ENCODE peak calls at places on chromosome 19, in seven cellular contexts. N, W, V, Y, T, Z and C are unnamed samples.

GRCh38 chr19:19381007-19381926 is 24.2 kb upstream of the GATAD2A start:
- DNase-seq in N (peak), Y (peak), Z (no peak), W (no peak), V (peak), T (no peak), C (no peak)

GRCh38 chr19:1399079-1399478 is 2.3 kb downstream of the GAMT start:
- DNase-seq in V (no peak), N (no peak), W (no peak), T (no peak), Z (no peak), Y (no peak), C (no peak)

GRCh38 chr19:38658462-38659306 is 11.2 kb downstream of the ACTN4 start:
- DNase-seq in T (peak), V (peak), Y (peak), N (peak), Z (no peak), W (peak), C (peak)

GRCh38 chr19:14556662-14557188 is 15.1 kb downstream of the NDUFB7 start:
- DNase-seq in Z (peak), Y (peak), T (peak), W (no peak), N (peak), V (peak), C (peak)

GRCh38 chr19:46616631-46617322 is 8.1 kb downstream of the PTGIR start:
- DNase-seq in Y (peak), Z (no peak), T (peak), V (no peak), N (peak), W (no peak), C (peak)

GRCh38 chr19:36046443-36047050 is 7.5 kb downstream of the THAP8 start:
- DNase-seq in V (no peak), T (no peak), N (no peak), Z (no peak), W (no peak), Y (no peak), C (peak)

GRCh38 chr19:10625003-10625761 is at the start of gene SLC44A2:
- DNase-seq in T (peak), V (peak), W (no peak), Z (peak), N (peak), Y (peak), C (peak)

GRCh38 chr19:45250216-45250831 is 747 bp upstream of the MARK4 start:
- DNase-seq in N (peak), T (no peak), V (no peak), Y (no peak), Z (no peak), W (no peak), C (no peak)

GRCh38 chr19:1079566-1080111 is 12.7 kb downstream of the ARHGAP45 start:
- DNase-seq in N (peak), V (peak), Z (no peak), Y (no peak), W (no peak), T (no peak), C (no peak)

DNA sequence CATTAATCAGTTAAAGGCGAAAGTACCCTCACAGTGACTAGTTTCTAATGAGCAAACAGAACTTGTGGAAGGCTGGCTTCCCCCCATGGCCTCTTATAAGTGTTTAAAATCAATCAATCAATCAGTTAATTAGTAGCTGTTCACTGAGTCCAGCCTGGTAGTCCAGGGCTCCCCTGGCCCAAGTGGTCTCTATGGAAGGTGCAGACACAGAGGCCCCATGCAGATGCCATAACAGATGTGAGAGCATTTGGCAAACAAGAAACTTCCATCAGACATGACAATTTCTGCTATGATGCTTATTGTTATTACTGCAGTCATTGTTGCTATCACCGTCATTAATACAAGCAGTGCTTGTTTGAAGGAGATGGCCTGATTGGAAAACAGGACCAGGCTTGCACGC is 179.0 kb upstream of the TSHZ3 start:
- DNase-seq in W (no peak), Z (no peak), Y (no peak), V (no peak), T (no peak), N (no peak), C (no peak)
- TF ChIP-seq CTCF in W (no peak), Z (no peak), Y (no peak), V (no peak), T (no peak), N (no peak), C (no peak)

DNA sequence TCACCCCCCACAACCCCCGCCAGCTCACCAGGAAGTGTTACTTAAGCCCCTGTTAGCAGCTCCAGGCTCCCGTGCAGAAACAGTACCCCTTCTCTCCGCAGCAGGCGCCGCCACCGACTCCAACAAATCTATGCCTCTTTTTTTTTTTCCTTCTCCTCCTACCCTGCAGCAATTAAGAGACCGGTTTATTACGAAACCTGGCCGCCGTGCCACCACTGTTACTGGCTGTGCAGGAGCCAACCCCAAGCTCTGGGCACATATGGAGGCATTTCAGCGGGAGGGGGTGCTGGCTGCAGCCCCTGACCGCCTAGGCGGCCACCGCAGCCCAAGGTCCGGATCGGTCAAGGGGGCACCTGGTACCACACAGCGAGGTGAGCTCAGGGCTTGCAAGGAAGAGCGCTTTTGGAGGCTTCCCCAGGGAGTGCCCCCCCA is 2.4 kb downstream of the GADD45B start:
- DNase-seq in N (peak), W (no peak), T (peak), Y (peak), Z (peak), V (peak), C (peak)
- TF ChIP-seq CTCF in N (peak), W (peak), T (peak), Y (peak), Z (no peak), V (no peak), C (no peak)

GRCh38 chr19:5106361-5106760 is 137.4 kb downstream of the KDM4B start:
- DNase-seq in V (no peak), Y (no peak), T (no peak), W (no peak), Z (no peak), N (no peak), C (no peak)
- TF ChIP-seq CTCF in V (no peak), Y (no peak), T (no peak), W (no peak), Z (no peak), N (no peak), C (no peak)

GRCh38 chr19:52590728-52591127 is 20.6 kb downstream of the ZNF701 start:
- DNase-seq in W (no peak), N (no peak), Z (no peak), Y (no peak), T (no peak), V (no peak), C (no peak)
- TF ChIP-seq CTCF in W (no peak), N (no peak), Z (no peak), Y (no peak), T (no peak), V (no peak), C (no peak)

GRCh38 chr19:57031156-57031555 is 88.6 kb upstream of the USP29 start:
- DNase-seq in N (no peak), V (no peak), W (no peak), Y (no peak), T (no peak), Z (no peak), C (no peak)
- TF ChIP-seq CTCF in N (no peak), V (no peak), W (no peak), Y (no peak), T (no peak), Z (no peak), C (no peak)

DNA sequence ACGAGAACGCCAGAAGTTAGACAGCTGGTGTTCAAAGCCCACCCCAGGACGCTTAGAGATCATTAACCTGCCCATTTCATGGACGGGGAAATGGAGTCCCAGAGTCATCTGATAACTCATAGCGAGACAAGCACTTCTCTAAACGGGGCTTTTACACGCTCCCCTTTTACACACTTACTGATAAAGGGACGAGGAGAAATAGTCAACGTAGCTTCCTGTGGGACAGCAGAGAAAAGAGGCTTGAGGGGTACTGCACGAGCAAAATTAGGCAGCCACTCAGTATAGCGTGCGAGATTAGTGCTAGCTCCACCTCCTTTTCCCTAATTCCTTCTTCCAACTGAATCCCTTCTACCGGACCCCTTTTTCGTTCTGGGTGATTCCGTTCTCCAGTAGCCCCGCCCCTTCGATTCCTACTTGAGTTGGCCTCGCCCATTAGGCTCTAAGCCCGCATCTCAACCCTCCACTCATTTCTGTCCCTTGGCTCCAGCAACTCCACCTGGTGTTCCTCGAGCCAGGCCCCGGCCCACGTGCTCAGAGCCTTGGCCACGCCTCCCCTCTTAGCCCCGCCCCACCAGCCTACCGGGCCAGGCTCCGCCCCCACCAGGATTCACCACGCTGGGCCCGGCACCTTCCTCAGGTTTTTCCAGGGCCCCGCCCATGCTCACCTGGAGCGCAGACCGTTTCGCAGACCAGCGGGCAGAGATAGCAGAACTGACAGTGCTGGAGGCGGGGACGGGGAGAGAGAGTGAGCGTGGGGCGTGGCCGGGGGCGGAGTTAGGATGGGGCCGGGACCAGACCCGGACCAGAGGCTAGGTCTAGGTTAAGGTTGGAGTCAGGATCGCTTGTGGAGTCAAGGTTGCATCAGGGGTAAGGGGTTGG is 3.6 kb downstream of the HRC start:
- DNase-seq in Z (peak), V (peak), T (peak), W (no peak), Y (peak), N (peak), C (peak)
- TF ChIP-seq CTCF in Z (no peak), V (no peak), T (no peak), W (no peak), Y (no peak), N (no peak), C (no peak)

DNA sequence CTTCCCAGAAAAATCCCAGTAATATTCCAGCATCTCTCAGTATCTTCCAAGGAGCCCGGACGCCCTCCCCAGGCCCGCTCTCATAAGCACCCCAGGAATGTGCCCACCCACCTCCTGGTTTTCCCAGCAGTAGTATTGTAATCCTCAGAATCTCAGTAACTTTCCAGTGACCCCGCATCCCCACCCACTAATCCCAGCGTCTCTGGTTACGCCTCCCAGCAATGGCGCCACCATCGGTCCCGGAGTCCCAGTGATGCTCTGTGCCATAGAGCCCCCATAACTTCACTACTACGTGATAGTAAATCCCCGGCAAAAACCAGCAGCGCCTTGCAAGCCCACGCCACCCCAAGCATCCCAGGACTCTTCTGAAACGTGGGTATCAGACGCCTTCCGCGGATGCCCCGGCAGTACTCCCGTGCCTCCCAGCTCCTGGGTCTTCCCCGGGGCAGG is 961 bp upstream of the PNPLA6 start:
- DNase-seq in Y (peak), T (peak), W (peak), V (peak), Z (peak), N (peak), C (peak)
- TF ChIP-seq CTCF in Y (no peak), T (peak), W (peak), V (no peak), Z (peak), N (no peak), C (peak)

DNA sequence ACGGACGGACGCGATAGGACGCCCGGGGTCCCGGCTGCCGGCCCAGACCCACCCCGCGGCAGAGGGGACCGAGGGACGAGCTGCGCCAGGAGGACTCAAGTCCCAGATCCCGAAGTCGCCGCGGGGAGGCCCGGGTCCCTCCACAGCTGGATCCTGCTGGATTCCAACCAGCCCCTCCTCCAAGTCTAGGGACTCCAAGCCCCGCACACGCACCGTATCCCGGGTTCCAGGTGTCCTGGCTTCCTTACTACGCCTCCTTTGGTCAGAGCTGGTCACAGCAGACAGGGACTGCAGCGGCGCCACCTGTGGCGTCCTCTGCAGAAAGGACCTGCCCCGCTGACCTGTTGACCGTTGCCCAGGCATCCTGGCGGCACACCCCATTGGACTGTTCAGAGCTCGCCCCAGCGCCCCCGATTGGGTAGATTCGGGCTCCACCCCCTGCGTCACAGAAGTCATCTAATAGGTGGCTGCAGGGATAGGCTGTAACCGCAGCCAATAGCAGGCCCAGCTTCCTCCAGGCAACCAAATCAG is 29.0 kb upstream of the ZNF709 start:
- DNase-seq in T (no peak), W (no peak), N (no peak), Y (no peak), V (no peak), Z (no peak), C (no peak)
- TF ChIP-seq CTCF in T (no peak), W (no peak), N (no peak), Y (peak), V (no peak), Z (no peak), C (no peak)

GRCh38 chr19:42246143-42246868 is 3.9 kb upstream of the GSK3A start:
- DNase-seq in W (peak), V (peak), T (peak), Z (peak), Y (peak), N (peak), C (peak)
- TF ChIP-seq CTCF in W (peak), V (peak), T (peak), Z (peak), Y (peak), N (peak), C (peak)

GRCh38 chr19:40530091-40530901 is 46.4 kb upstream of the SHKBP1 start:
- DNase-seq in T (no peak), Z (no peak), N (no peak), Y (no peak), W (no peak), V (peak), C (no peak)
- TF ChIP-seq CTCF in T (no peak), Z (no peak), N (no peak), Y (peak), W (peak), V (no peak), C (no peak)